ENCODE peak calls at places on chromosomes 1 and 21, in six cellular contexts. One of them, this sample, is unnamed.

GRCh38 chr1:64470670-64471217 is 815 bp downstream of the CACHD1 start:
- DNase-seq in A549: peak; percentile 6
- DNase-seq in CD8-positive, alpha-beta T cell: no peak
- DNase-seq in SK-N-SH: peak; percentile 83
- DNase-seq in esophagus muscularis mucosa: peak; percentile 86
- DNase-seq in H9: peak; percentile 35
- DNase-seq in this sample: no peak

GRCh38 chr1:211369640-211370039 is 43.0 kb downstream of the TRAF5 start:
- DNase-seq in A549: no peak
- DNase-seq in CD8-positive, alpha-beta T cell: no peak
- DNase-seq in SK-N-SH: no peak
- DNase-seq in esophagus muscularis mucosa: no peak
- DNase-seq in H9: no peak
- DNase-seq in this sample: no peak

GRCh38 chr1:27348861-27349783 is 7.3 kb downstream of the SYTL1 start:
- DNase-seq in A549: peak; percentile 48
- DNase-seq in CD8-positive, alpha-beta T cell: no peak
- DNase-seq in SK-N-SH: peak; percentile 90
- DNase-seq in esophagus muscularis mucosa: no peak
- DNase-seq in H9: peak; percentile 86
- DNase-seq in this sample: no peak

GRCh38 chr1:234862360-234862943 is 252.5 kb upstream of the IRF2BP2 start:
- DNase-seq in A549: no peak
- DNase-seq in CD8-positive, alpha-beta T cell: no peak
- DNase-seq in SK-N-SH: no peak
- DNase-seq in esophagus muscularis mucosa: no peak
- DNase-seq in H9: no peak
- DNase-seq in this sample: no peak

GRCh38 chr1:48208251-48208650 is 14.3 kb upstream of the SLC5A9 start:
- DNase-seq in A549: no peak
- DNase-seq in CD8-positive, alpha-beta T cell: no peak
- DNase-seq in SK-N-SH: no peak
- DNase-seq in esophagus muscularis mucosa: peak; percentile 87
- DNase-seq in H9: peak; percentile 84
- DNase-seq in this sample: no peak

GRCh38 chr1:11124965-11125364 is 25.3 kb upstream of the EXOSC10 start:
- DNase-seq in A549: no peak
- DNase-seq in CD8-positive, alpha-beta T cell: no peak
- DNase-seq in SK-N-SH: no peak
- DNase-seq in esophagus muscularis mucosa: no peak
- DNase-seq in H9: no peak
- DNase-seq in this sample: no peak

GRCh38 chr1:59670662-59671061 is 144.1 kb upstream of the HOOK1 start:
- DNase-seq in A549: no peak
- DNase-seq in CD8-positive, alpha-beta T cell: no peak
- DNase-seq in SK-N-SH: no peak
- DNase-seq in esophagus muscularis mucosa: no peak
- DNase-seq in H9: no peak
- DNase-seq in this sample: no peak

GRCh38 chr1:143667730-143668129 is 304.1 kb downstream of the FAM72C start:
- DNase-seq in A549: no peak
- DNase-seq in CD8-positive, alpha-beta T cell: no peak
- DNase-seq in SK-N-SH: no peak
- DNase-seq in esophagus muscularis mucosa: no peak
- DNase-seq in H9: no peak
- DNase-seq in this sample: no peak

GRCh38 chr1:21368514-21369289 is 71.2 kb upstream of the NBPF3 start:
- DNase-seq in A549: peak; percentile 78
- DNase-seq in CD8-positive, alpha-beta T cell: peak; percentile 34
- DNase-seq in SK-N-SH: peak; percentile 84
- DNase-seq in esophagus muscularis mucosa: peak; percentile 95
- DNase-seq in H9: peak; percentile 84
- DNase-seq in this sample: no peak

DNA sequence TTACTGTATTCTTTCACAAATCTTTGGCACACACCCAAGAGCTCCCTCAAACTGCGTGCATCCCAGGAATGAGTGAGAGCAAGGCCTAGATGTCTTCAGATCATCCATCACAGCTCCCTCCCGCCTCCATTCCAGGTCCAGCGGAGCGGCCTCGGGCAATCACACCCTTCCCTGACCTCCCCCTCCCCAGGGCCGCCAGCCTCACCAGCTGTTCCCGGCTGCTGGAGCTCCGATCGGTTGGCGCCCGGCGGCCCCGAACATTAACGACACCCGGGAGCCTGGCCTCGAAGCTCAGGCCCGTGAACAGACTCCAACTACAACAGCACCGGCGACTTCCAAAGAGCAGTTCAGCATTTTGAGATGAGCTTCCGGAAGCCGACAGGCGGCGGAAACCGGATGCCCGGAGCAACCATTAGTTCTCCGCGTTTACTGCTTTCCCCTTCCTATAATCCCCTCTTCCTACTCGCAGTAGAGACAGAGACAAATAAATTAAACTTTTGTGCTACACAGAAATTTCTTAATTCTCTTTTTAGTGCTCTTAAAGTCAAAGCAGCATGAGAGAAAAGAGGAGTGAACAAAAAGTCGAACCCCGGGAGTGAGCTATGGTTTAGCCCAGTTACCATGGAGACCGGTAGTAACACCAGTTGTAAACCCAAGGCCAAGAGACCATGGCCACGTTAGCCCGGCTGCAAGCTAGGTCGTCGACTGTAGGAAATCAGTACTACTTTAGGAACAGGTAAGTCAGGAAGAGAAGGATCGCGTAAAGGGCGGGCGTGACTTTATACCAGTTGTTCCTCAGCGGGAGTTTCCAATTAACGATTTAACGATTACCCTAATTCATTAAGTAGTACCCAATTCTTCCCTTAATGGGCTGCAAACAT is at the start of the genes GPATCH2 and SPATA17:
- DNase-seq in A549: peak; percentile 92
- DNase-seq in CD8-positive, alpha-beta T cell: peak; percentile 51
- DNase-seq in SK-N-SH: peak; percentile 85
- DNase-seq in esophagus muscularis mucosa: peak; percentile 96
- DNase-seq in H9: peak; percentile 80
- DNase-seq in this sample: peak; percentile 51
- TF ChIP-seq CTCF in A549: no peak
- TF ChIP-seq CTCF in CD8-positive, alpha-beta T cell: no peak
- TF ChIP-seq CTCF in SK-N-SH: peak; percentile 30
- TF ChIP-seq CTCF in esophagus muscularis mucosa: peak; percentile 50
- TF ChIP-seq CTCF in H9: peak; percentile 34
- TF ChIP-seq CTCF in this sample: no peak

GRCh38 chr1:57831624-57832023 is 407.8 kb upstream of the DAB1 start:
- DNase-seq in A549: peak; percentile 1
- DNase-seq in CD8-positive, alpha-beta T cell: no peak
- DNase-seq in SK-N-SH: no peak
- DNase-seq in esophagus muscularis mucosa: no peak
- DNase-seq in H9: no peak
- DNase-seq in this sample: peak; percentile 56
- H3K27ac ChIP-seq in A549: no peak overlapping the region
- H3K27ac ChIP-seq in CD8-positive, alpha-beta T cell: no peak overlapping the region
- H3K27ac ChIP-seq in SK-N-SH: peak overlapping the region; percentile 63
- H3K27ac ChIP-seq in esophagus muscularis mucosa: no peak overlapping the region
- H3K27ac ChIP-seq in H9: no peak overlapping the region
- H3K27ac ChIP-seq in this sample: peak overlapping the region; percentile 48

DNA sequence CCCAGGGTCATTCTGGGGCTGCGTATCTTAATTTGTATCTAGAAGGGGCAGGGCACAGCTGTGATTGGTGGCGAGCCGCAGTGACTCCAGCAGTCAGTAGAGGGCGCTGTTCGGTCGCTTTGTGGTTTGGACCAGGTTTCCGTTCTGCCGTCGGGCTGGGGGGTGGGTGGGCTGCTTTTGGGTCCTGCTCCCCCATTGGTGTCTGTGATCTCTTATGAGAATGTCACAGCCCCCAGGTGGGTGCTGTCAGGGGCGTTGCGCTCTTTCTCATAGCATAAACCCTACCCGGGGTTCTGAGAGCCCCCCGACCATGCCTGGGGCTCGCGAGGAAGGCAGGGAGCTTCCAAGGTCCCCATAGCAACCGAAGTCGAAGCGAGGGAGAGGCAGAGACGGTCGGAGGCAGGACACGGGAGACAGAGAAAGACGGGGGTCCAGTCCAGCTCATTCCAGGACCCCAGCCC is 5.4 kb downstream of the TFF3 start:
- DNase-seq in A549: peak; percentile 11
- DNase-seq in CD8-positive, alpha-beta T cell: peak; percentile 48
- DNase-seq in SK-N-SH: peak; percentile 87
- DNase-seq in esophagus muscularis mucosa: no peak
- DNase-seq in H9: peak; percentile 80
- DNase-seq in this sample: no peak
- TF ChIP-seq CTCF in A549: peak; percentile 52
- TF ChIP-seq CTCF in CD8-positive, alpha-beta T cell: peak; percentile 70
- TF ChIP-seq CTCF in SK-N-SH: peak; percentile 62
- TF ChIP-seq CTCF in esophagus muscularis mucosa: peak; percentile 75
- TF ChIP-seq CTCF in H9: peak; percentile 87
- TF ChIP-seq CTCF in this sample: peak; percentile 60

DNA sequence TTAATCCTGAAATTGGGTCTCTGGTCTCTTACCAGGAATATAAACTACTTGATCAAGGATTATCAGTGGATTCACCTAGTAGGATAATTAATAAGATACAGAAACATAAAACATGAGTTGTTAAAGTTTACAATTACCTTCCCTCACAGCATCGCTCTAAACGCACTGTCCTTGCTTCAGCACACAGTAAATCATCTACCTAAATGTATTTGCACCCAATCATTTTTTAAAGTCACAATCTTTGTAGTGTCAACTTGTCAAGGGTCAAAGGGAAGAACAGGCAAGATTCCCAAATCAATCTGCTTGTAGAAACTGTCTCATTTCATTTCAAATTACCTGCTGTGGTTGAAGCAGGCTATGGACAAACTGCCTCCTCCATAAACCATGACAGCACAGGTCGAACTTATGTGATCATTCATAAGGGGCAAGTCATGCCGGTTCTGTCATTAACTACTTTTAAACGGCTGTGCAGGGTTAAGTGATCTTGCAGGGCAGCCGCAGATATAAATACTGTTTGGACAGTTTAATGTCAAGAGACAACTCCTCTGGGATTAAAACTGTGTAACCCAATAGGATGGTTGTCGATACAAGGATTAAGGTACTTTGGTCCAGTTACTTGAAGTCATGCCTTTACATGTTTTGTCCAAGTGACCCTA is 93.6 kb downstream of the ZNF281 start:
- DNase-seq in A549: no peak
- DNase-seq in CD8-positive, alpha-beta T cell: no peak
- DNase-seq in SK-N-SH: no peak
- DNase-seq in esophagus muscularis mucosa: no peak
- DNase-seq in H9: no peak
- DNase-seq in this sample: no peak
- H3K27ac ChIP-seq in A549: peak overlapping the region; percentile 80
- H3K27ac ChIP-seq in CD8-positive, alpha-beta T cell: no peak overlapping the region
- H3K27ac ChIP-seq in SK-N-SH: no peak overlapping the region
- H3K27ac ChIP-seq in esophagus muscularis mucosa: no peak overlapping the region
- H3K27ac ChIP-seq in H9: no peak overlapping the region
- H3K27ac ChIP-seq in this sample: no peak overlapping the region

DNA sequence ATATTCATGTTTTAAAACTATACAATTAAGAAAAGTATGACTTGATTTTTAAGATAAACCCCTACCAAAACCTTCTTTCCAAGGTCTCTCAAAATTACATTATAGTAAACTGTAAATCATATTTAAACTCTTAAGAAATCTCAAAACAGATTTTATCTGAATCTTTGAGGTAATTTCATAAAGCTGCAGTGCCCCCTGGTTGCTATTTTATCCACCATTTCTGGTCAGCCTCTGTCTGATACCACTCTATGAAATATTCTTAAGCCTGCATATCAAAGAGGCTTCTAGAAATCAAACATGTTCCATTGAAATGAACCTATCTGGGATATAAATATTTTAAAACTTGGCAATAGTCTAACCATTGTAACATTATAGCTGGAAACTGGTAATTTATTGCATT is 317.3 kb downstream of the COL11A1 start:
- DNase-seq in A549: no peak
- DNase-seq in CD8-positive, alpha-beta T cell: no peak
- DNase-seq in SK-N-SH: peak; percentile 2
- DNase-seq in esophagus muscularis mucosa: no peak
- DNase-seq in H9: no peak
- DNase-seq in this sample: no peak
- TF ChIP-seq CTCF in A549: no peak
- TF ChIP-seq CTCF in CD8-positive, alpha-beta T cell: no peak
- TF ChIP-seq CTCF in SK-N-SH: peak; percentile 43
- TF ChIP-seq CTCF in esophagus muscularis mucosa: no peak
- TF ChIP-seq CTCF in H9: peak; percentile 46
- TF ChIP-seq CTCF in this sample: peak; percentile 40

DNA sequence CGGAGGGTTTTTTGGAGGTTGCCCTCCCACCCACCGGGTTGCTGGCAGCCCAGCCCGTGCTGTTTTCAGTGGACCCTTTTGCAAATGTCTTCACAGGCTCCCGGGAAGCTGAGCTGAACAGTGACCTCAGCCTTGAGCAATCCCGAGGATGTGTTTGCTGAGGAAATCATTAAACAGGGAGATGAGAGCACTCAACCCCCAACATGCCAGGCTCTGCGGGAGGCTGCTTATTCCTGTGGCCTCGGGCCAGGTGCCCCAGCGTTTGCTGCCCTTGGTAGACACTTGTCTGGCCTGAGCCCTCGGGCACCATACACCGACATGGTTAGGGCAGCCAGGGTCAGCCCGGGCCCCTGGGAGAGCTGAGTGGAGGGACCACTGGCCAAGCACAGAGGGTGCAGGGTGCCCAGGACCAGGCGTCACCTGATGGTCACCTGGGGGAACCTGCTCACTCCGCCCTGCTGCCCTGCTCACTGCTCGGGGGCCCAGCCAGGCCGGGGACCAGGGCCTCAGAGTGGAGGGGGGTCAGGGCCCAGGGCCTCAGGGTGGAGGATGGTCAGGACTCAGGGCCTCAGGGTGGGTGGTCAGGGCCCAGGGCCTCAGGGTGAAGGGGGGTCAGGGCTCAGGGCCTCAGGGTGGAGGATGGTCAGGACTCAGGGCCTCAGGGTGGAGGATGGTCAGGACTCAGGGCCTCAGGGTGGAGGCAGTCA is 42.5 kb upstream of the POFUT2 start:
- DNase-seq in A549: peak; percentile 93
- DNase-seq in CD8-positive, alpha-beta T cell: no peak
- DNase-seq in SK-N-SH: no peak
- DNase-seq in esophagus muscularis mucosa: no peak
- DNase-seq in H9: peak; percentile 47
- DNase-seq in this sample: peak; percentile 71
- H3K27ac ChIP-seq in A549: peak overlapping the region; percentile 100
- H3K27ac ChIP-seq in CD8-positive, alpha-beta T cell: no peak overlapping the region
- H3K27ac ChIP-seq in SK-N-SH: peak overlapping the region; percentile 94
- H3K27ac ChIP-seq in esophagus muscularis mucosa: peak overlapping the region; percentile 76
- H3K27ac ChIP-seq in H9: no peak overlapping the region
- H3K27ac ChIP-seq in this sample: peak overlapping the region; percentile 56

GRCh38 chr1:221636096-221636495 is 105.8 kb downstream of the DUSP10 start:
- DNase-seq in A549: no peak
- DNase-seq in CD8-positive, alpha-beta T cell: no peak
- DNase-seq in SK-N-SH: no peak
- DNase-seq in esophagus muscularis mucosa: no peak
- DNase-seq in H9: no peak
- DNase-seq in this sample: no peak

GRCh38 chr1:221636967-221637366 is 104.9 kb downstream of the DUSP10 start:
- DNase-seq in A549: no peak
- DNase-seq in CD8-positive, alpha-beta T cell: no peak
- DNase-seq in SK-N-SH: no peak
- DNase-seq in esophagus muscularis mucosa: no peak
- DNase-seq in H9: no peak
- DNase-seq in this sample: no peak

GRCh38 chr1:221635305-221635704 is 106.6 kb downstream of the DUSP10 start:
- DNase-seq in A549: no peak
- DNase-seq in CD8-positive, alpha-beta T cell: no peak
- DNase-seq in SK-N-SH: no peak
- DNase-seq in esophagus muscularis mucosa: no peak
- DNase-seq in H9: no peak
- DNase-seq in this sample: no peak

GRCh38 chr1:221634606-221635005 is 107.3 kb downstream of the DUSP10 start:
- DNase-seq in A549: no peak
- DNase-seq in CD8-positive, alpha-beta T cell: no peak
- DNase-seq in SK-N-SH: no peak
- DNase-seq in esophagus muscularis mucosa: no peak
- DNase-seq in H9: no peak
- DNase-seq in this sample: no peak

GRCh38 chr1:221637641-221638041 is 104.2 kb downstream of the DUSP10 start:
- DNase-seq in A549: peak; percentile 15
- DNase-seq in CD8-positive, alpha-beta T cell: no peak
- DNase-seq in SK-N-SH: no peak
- DNase-seq in esophagus muscularis mucosa: no peak
- DNase-seq in H9: no peak
- DNase-seq in this sample: no peak
- TF ChIP-seq CTCF in A549: no peak
- TF ChIP-seq CTCF in CD8-positive, alpha-beta T cell: no peak
- TF ChIP-seq CTCF in SK-N-SH: no peak
- TF ChIP-seq CTCF in esophagus muscularis mucosa: peak; percentile 22
- TF ChIP-seq CTCF in H9: no peak
- TF ChIP-seq CTCF in this sample: no peak

This sample was measured in RWPE2.